ENCODE peak calls at places on chromosomes 7 and 10, in four cellular contexts. U, V, W and K are unnamed samples.

GRCh38 chr10:94205370-94205930 is 157.3 kb downstream of the NOC3L start:
- DNase-seq in W (no peak), U (no peak), V (no peak), K (no peak)

GRCh38 chr7:120915314-120915713 is 35.3 kb upstream of the ING3 start:
- DNase-seq in V (no peak), W (no peak), U (no peak), K (no peak)

GRCh38 chr7:45564485-45564884 is 9.7 kb upstream of the ADCY1 start:
- DNase-seq in W (no peak), U (no peak), V (no peak), K (no peak)

GRCh38 chr10:26755443-26755903 is 58.0 kb downstream of the PDSS1 start:
- DNase-seq in V (peak), U (no peak), W (peak), K (peak)

GRCh38 chr10:61257956-61258496 is 195.2 kb downstream of the TMEM26 start:
- DNase-seq in V (no peak), W (no peak), U (no peak), K (no peak)

GRCh38 chr10:43076311-43076875 is 476 bp upstream of the RET start:
- DNase-seq in V (no peak), U (no peak), W (no peak), K (peak)

GRCh38 chr10:110005716-110006115 is 2.1 kb upstream of the ADD3 start:
- DNase-seq in U (peak), V (peak), W (no peak), K (no peak)

GRCh38 chr7:43260980-43261878 is 148.8 kb downstream of the HECW1 start:
- DNase-seq in W (peak), U (peak), V (peak), K (peak)

GRCh38 chr7:85185355-85186082 is 1.3 kb downstream of the SEMA3D start:
- DNase-seq in U (no peak), V (no peak), W (no peak), K (peak)

GRCh38 chr7:92685146-92686042 is 95.2 kb upstream of the FAM133B start:
- DNase-seq in V (no peak), U (no peak), W (no peak), K (no peak)

GRCh38 chr10:8095962-8096361 is 41.5 kb downstream of the GATA3 start:
- DNase-seq in U (no peak), V (no peak), W (no peak), K (no peak)

GRCh38 chr7:113710310-113711106 is 208.3 kb downstream of the PPP1R3A start:
- DNase-seq in V (peak), W (peak), U (peak), K (peak)

GRCh38 chr7:156949541-156950380 is at the start of gene NOM1:
- DNase-seq in U (peak), V (peak), W (peak), K (peak)

GRCh38 chr7:140674356-140674800 is 1.6 kb downstream of the ADCK2 start:
- DNase-seq in W (no peak), U (no peak), V (no peak), K (no peak)

GRCh38 chr10:128641998-128642397 is 515.8 kb upstream of the MKI67 start:
- DNase-seq in U (no peak), V (no peak), W (no peak), K (no peak)

GRCh38 chr7:142795339-142795863 is 24.6 kb downstream of the PRSS2 start:
- DNase-seq in W (no peak), U (no peak), V (no peak), K (no peak)

GRCh38 chr10:129023057-129023456 is 444.0 kb upstream of the MGMT start:
- DNase-seq in W (no peak), V (no peak), U (no peak), K (no peak)

GRCh38 chr10:108690530-108690929 is 1232.8 kb downstream of the XPNPEP1 start:
- DNase-seq in V (no peak), U (no peak), W (no peak), K (no peak)

GRCh38 chr7:33805630-33806233 is 99.6 kb upstream of the BMPER start:
- DNase-seq in V (no peak), U (no peak), W (no peak), K (no peak)

GRCh38 chr10:12448729-12449391 is 99.5 kb downstream of the CAMK1D start:
- DNase-seq in W (peak), U (no peak), V (peak), K (peak)

DNA sequence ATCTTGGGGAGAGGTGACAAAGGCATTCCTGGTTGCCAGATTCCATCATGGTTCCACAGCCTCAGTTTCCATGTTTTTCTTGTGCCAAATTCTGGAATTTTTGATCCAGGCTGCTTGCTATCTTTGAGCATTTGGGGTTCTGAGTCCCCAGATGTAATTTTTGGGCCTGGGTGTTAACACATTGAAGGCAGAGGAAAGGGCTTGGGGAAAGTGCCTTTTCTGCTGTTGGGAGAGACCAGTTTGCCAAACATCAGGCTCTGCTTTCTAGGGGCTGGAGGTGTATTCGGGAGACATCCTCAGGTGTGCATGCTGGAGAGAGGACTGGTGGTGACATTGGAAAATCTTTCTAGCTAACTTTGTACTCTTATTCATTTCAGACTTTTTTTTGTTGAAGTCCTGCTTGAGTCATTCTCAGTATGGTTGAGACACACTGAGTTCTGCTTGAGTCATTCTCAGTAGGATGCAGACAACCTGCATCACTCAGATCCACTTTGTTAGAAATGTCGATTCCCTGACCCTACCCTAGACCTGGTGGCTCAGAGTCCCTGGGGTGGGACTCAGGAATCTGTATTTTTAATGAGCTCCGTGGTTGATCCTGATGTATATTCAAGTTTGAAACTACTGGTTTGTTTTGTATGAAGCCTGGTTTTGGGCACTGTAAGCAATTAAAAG is 101.0 kb downstream of the LRMDA start:
- DNase-seq in V (no peak), U (no peak), W (no peak), K (no peak)
- TF ChIP-seq FOXM1 in V (no peak), U (no peak), W (no peak), K (no peak)

GRCh38 chr10:106111241-106111640 is 1053.3 kb downstream of the SORCS1 start:
- DNase-seq in V (no peak), W (no peak), U (no peak), K (no peak)
- TF ChIP-seq TARDBP in V (no peak), W (no peak), U (no peak), K (no peak)

DNA sequence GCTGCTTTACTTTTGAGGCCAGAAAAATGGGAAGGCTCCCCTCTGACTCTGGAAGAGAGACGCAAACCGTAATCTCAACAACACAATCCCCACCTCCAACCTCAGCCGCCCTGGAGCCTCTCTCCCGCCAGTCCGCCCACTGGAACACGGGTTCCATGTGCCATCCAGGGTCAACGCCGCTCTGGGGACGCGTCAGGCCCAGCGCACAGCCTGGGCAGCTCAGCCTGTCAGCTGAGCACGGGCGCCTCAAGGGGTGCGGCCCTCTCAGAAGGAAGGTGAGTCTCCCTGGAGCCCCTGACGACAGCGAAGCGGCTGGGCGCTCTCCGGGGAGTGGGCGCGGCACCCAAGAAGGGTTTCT is 1.2 kb upstream of the SLC18A3 start:
- DNase-seq in W (no peak), U (no peak), V (no peak), K (no peak)
- TF ChIP-seq FOXM1 in W (no peak), U (no peak), V (no peak), K (no peak)

DNA sequence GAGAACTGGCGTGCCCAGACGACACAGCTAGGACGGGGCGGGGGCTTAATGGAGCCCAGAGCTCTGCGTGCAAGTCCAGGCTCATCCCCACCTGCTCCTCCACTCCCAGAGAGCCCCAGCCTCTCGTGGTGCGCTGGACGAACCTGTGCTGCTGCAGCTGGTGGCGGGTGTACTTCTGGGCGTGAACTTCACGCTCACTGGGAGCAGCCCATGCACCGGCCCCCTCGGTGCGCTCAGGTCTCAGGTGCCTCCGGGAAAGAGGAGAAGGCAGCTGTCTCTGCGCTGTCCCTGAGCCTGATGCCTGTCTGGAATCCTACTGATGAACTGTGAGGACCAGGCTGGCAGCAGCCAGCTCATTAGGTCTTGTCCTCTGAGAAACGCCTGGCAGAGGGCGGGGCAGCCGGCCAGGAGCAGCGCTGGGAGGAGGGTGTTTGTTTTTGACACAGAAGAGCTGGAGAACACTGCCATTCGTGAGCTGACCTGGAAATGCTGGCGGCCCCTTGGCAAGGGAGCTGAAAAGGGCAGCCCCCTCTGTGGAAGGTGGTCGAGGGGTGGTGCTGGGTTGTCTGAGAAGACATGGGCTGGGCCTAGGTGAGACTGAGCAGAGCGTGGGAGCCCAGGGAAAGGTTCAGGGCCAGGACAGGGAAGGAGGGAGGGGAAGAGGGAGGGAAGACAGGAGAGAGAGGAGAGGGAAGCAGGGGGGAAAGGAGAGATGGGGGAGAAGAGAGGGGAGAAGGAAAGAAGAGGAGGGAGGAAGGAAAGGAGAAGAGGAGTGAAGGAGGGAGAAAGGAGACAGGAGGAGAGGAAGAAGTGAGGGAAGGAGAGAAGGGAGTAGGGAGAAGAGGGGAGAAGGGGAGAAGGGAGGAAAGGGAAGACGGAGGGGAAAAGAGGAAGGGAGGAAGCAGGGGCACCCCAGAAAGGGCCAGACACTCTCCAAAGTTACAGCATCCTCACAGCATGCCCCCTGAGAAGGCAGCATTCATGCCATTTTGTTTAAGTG is 53.5 kb upstream of the TNS3 start:
- DNase-seq in V (no peak), W (no peak), U (peak), K (no peak)
- TF ChIP-seq TARDBP in V (no peak), W (no peak), U (no peak), K (no peak)